ENCODE peak calls at places on chromosomes 16 and 17, in five cellular contexts. J is A549, Z is lower leg skin, S is Peyer's patch, P is fibroblast of villous mesenchyme. Y is an unnamed sample.

GRCh38 chr17:54919456-54919855 is 18.8 kb downstream of the TOM1L1 start:
- DNase-seq in J (no peak), Z (no peak), S (no peak), P (no peak), Y (no peak)

GRCh38 chr17:45809484-45809883 is 25.4 kb downstream of the CRHR1 start:
- DNase-seq in J (no peak), Z (no peak), S (no peak), P (no peak), Y (no peak)

GRCh38 chr16:69270395-69270794 is 40.8 kb upstream of the VPS4A start:
- DNase-seq in J (no peak), Z (no peak), S (no peak), P (no peak), Y (no peak)

GRCh38 chr16:12231666-12232065 is 255.1 kb downstream of the SNX29 start:
- DNase-seq in J (no peak), Z (no peak), S (no peak), P (peak; percentile 55), Y (no peak)

GRCh38 chr17:80970044-80970761 is 21.4 kb upstream of the CHMP6 start:
- DNase-seq in J (peak; percentile 75), Z (no peak), S (no peak), P (peak; percentile 17), Y (no peak)

GRCh38 chr16:87765473-87765775 is 362 bp downstream of the KLHDC4 start:
- DNase-seq in J (no peak), Z (no peak), S (peak; percentile 35), P (no peak), Y (no peak)

GRCh38 chr16:66516808-66517585 is 32.9 kb downstream of the TK2 start:
- DNase-seq in J (peak; percentile 98), Z (peak; percentile 99), S (peak; percentile 97), P (peak; percentile 99), Y (peak; percentile 96)

GRCh38 chr16:74936902-74937560 is 47.9 kb downstream of the WDR59 start:
- DNase-seq in J (no peak), Z (no peak), S (no peak), P (peak; percentile 92), Y (peak; percentile 21)

GRCh38 chr17:74024871-74025531 is 178.5 kb upstream of the RPL38 start:
- DNase-seq in J (no peak), Z (no peak), S (no peak), P (no peak), Y (no peak)

GRCh38 chr17:34580685-34581445 is 1.5 kb downstream of the TMEM132E start:
- DNase-seq in J (no peak), Z (no peak), S (no peak), P (no peak), Y (no peak)

GRCh38 chr17:5745091-5745820 is 160.9 kb upstream of the NLRP1 start:
- DNase-seq in J (no peak), Z (peak; percentile 60), S (no peak), P (no peak), Y (no peak)

GRCh38 chr16:79717324-79717848 is 116.8 kb upstream of the MAF start:
- DNase-seq in J (no peak), Z (no peak), S (no peak), P (peak; percentile 23), Y (no peak)

GRCh38 chr17:78771758-78772382 is 10.2 kb downstream of the CYTH1 start:
- DNase-seq in J (no peak), Z (no peak), S (no peak), P (no peak), Y (no peak)

GRCh38 chr17:75487351-75488070 is 27.8 kb downstream of the CASKIN2 start:
- DNase-seq in J (no peak), Z (no peak), S (peak; percentile 78), P (no peak), Y (no peak)

GRCh38 chr16:46947900-46948547 is 25.4 kb downstream of the DNAJA2 start:
- DNase-seq in J (peak; percentile 38), Z (peak; percentile 32), S (no peak), P (peak; percentile 59), Y (no peak)

DNA sequence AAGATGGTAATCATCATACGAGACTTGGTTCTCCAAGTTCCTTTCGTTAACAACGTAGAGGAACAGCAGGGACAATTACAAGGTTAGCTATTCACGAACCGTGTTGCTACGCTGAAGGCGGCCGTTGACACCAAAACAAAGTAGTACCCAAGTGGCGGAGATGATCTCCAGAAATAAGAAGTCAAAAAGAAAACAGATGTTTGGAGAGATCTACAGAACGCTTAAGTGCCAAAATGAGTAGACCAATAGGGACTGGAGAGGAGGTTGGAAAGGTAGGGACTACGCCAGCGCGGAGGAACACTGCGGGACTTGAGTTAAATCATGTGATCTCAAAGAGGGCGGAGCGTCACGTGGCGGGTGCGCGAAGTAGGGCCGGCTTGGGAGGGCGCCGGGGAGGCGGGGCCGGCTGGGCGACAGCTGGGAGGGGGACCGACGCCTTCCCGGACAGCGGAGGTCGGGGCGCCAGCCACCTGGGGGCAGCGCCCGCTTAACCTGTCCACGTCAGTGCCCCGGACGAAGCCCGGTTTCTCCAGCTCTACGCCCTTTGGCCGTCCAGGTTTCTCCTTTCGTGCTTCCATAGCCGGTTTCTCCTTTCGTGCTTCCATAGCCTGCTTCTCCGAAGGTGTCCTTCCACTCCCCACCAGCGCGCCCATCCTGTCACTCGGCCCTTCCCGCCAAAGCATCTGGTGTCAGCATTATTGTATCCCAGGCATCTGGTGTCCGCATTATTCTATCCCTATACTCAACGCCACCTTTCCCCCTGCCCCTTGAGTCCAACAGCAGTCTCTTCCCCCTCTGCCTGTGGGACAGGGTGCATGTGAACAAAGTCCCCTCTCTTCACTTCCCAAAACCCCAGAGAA is 698 bp upstream of the GABARAP start:
- DNase-seq in J (peak; percentile 96), Z (peak; percentile 99), S (peak; percentile 97), P (peak; percentile 98), Y (peak; percentile 92)
- TF ChIP-seq CTCF in J (no peak), Z (no peak), S (peak; percentile 25), P (no peak), Y (no peak)

GRCh38 chr16:29743827-29744531 is 1.8 kb downstream of the C16orf54 start:
- DNase-seq in J (no peak), Z (no peak), S (peak; percentile 31), P (no peak), Y (no peak)

GRCh38 chr16:29743475-29743826 is 2.3 kb downstream of the C16orf54 start:
- DNase-seq in J (no peak), Z (no peak), S (no peak), P (no peak), Y (no peak)

GRCh38 chr16:29744541-29745101 is 1.2 kb downstream of the C16orf54 start:
- DNase-seq in J (no peak), Z (no peak), S (peak; percentile 40), P (no peak), Y (no peak)

GRCh38 chr16:29745853-29746345 is at the start of gene C16orf54:
- DNase-seq in J (no peak), Z (peak; percentile 94), S (peak; percentile 95), P (no peak), Y (peak; percentile 78)

GRCh38 chr16:29745126-29745852 is 501 bp downstream of the C16orf54 start:
- DNase-seq in J (no peak), Z (no peak), S (peak; percentile 63), P (no peak), Y (no peak)
- H3K4me3 ChIP-seq in J (no peak overlapping the region), Z (no peak overlapping the region), S (peak overlapping the region; percentile 66), P (no peak overlapping the region), Y (peak overlapping the region; percentile 54)

DNA sequence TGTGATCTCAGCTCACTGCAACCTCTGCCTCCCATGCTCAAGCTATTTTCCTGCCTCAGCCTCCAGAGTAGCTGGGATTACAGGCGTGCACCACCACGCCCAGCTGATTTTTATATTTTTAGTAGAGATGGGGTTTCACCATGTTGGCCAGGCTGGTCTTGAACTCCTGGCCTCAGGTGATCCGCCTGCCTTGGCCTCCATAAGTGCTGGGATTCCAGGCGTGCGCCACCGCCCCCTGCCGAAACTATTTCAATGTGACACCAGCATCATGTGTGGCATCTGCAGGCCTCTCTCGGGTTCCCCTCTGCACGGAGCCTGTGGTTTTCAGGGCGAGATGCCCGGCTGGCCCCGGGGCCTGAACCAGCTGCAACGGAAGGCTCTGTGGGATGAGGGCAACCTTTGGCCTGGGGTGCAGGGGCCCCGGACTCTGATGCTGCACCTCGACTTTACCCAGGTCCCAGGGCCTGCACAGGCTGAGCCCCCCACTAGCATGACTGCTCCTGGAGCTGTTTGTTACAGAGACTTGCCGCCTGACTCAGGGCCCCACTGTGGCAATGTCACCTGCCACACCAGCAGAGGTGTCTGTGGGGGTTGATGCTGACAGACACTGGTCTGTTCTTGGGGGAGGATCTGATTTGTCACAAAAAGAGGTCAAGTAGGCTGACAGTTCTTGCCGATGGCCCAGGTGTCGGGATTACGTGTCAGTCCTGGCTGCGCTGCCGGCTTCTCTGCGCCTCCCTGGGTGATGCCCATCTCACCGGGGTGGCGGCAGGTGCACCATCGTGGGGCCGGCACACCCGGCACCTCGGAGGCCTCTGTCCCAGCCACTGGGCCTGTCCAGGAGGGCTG is 8.6 kb upstream of the TEX19 start:
- DNase-seq in J (no peak), Z (no peak), S (peak; percentile 53), P (no peak), Y (no peak)
- TF ChIP-seq CTCF in J (peak; percentile 30), Z (no peak), S (peak; percentile 17), P (no peak), Y (peak; percentile 29)

DNA sequence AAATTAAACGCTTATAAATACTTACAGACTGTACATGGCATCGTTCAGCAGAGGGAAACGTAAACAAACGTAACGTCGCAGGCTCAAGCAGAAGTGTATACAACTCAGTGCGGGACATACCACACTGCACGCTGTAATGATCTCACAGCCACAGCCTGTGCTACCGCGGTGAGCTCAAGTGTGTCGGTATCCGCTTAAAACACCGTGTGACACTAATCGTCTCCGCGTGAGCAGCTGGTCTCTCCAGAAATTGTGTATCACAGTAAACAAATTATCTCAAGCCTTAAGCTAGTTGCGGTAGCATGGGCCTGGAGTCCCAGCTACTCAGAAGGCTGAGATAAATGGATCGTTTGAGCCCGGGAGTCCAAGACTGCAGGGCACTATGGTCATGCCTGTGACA is 115.3 kb downstream of the ANKRD11 start:
- DNase-seq in J (no peak), Z (no peak), S (peak; percentile 83), P (peak; percentile 83), Y (no peak)
- H3K4me3 ChIP-seq in J (no peak overlapping the region), Z (no peak overlapping the region), S (peak overlapping the region; percentile 4), P (no peak overlapping the region), Y (no peak overlapping the region)

DNA sequence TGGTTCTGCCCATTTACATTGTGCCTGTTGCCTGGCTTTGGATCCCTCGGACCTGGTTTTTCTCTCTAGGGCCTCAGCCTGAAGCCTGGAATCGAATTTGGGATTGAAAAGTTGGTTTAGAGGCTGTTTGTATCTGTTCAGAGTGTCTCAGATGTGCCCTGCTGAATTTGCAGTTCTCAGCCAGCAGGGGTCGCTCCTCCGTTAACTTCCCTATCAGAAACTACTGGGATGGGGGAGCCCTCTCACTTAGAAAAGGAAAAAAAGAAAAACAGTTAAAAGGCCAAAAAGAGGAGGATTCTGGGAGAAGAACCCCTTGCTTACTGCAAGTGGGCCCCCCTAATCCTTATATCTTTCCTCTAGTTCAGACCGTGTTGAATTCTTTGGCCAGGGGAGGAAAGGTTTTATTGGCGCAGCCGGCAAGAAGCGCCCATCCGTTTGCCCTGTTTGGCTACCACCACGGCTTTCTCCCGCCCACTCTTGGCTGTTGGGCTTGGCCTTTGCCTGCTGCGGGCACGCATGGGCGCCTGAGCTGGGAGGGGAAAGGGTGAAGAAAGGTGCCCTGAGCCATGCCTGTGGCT is 8.7 kb downstream of the FZD2 start:
- DNase-seq in J (no peak), Z (no peak), S (no peak), P (no peak), Y (no peak)
- TF ChIP-seq CTCF in J (peak; percentile 43), Z (no peak), S (no peak), P (peak; percentile 56), Y (peak; percentile 60)

Y was measured in GM12864.